ENCODE peak calls at places on chromosomes 3 and 15, in five cellular contexts. G, H, U, W and O are unnamed samples.

GRCh38 chr15:77620960-77621647 is 11.6 kb downstream of the LINGO1 start:
- DNase-seq in G (no peak), H (no peak), W (no peak), U (no peak), O (no peak)

GRCh38 chr3:17551333-17551732 is 191.1 kb downstream of the TBC1D5 start:
- DNase-seq in U (peak; percentile 9), G (no peak), W (no peak), H (peak; percentile 4), O (no peak)

GRCh38 chr15:67927501-67928156 is 87.8 kb upstream of the RNU6-1 start:
- DNase-seq in W (no peak), H (peak; percentile 65), G (no peak), U (peak; percentile 98), O (no peak)

GRCh38 chr3:17158941-17159682 is 274.4 kb downstream of the PLCL2 start:
- DNase-seq in U (peak; percentile 39), G (no peak), H (no peak), W (no peak), O (no peak)

GRCh38 chr3:170372190-170372879 is 14.8 kb downstream of the SKIL start:
- DNase-seq in W (no peak), H (no peak), G (no peak), U (no peak), O (no peak)

GRCh38 chr3:13104511-13104910 is 31.3 kb upstream of the IQSEC1 start:
- DNase-seq in H (no peak), U (no peak), W (no peak), G (no peak), O (peak; percentile 42)

GRCh38 chr3:88075497-88075896 is 16.4 kb downstream of the ZNF654 start:
- DNase-seq in G (no peak), U (no peak), H (no peak), W (no peak), O (no peak)

GRCh38 chr3:38662544-38662943 is 13.1 kb upstream of the SCN5A start:
- DNase-seq in W (no peak), G (peak; percentile 20), H (no peak), U (peak; percentile 16), O (peak; percentile 52)

GRCh38 chr3:149534671-149535394 is 60.3 kb downstream of the TM4SF4 start:
- DNase-seq in H (no peak), W (peak; percentile 62), U (peak; percentile 92), G (no peak), O (no peak)

GRCh38 chr3:132396255-132396654 is 21.0 kb upstream of the DNAJC13 start:
- DNase-seq in U (no peak), W (no peak), G (no peak), H (no peak), O (no peak)

GRCh38 chr15:38111070-38111469 is 141.6 kb upstream of the SPRED1 start:
- DNase-seq in G (no peak), U (no peak), W (no peak), H (no peak), O (no peak)

GRCh38 chr3:186225603-186226002 is 116.7 kb upstream of the ETV5 start:
- DNase-seq in H (no peak), U (no peak), W (no peak), G (no peak), O (no peak)

GRCh38 chr3:72303926-72304325 is 519.0 kb upstream of the PROK2 start:
- DNase-seq in U (no peak), G (no peak), H (no peak), W (no peak), O (no peak)